ENCODE peak calls at places on chromosomes 2 and 18, in four cellular contexts. G is ACHN, P is NCI-H748 treated with DMSO at 0.1 percent for 48 hours, Z is NCI-H1105 treated with DMSO at 0.1 percent for 48 hours. K is an unnamed sample.

GRCh38 chr2:84338069-84338468 is 121.0 kb downstream of the SUCLG1 start:
- DNase-seq in G (no peak), Z (no peak), P (no peak), K (no peak)

GRCh38 chr2:86648696-86649095 is 25.0 kb upstream of the RNF103 start:
- DNase-seq in Z (no peak), P (no peak), G (no peak), K (no peak)

GRCh38 chr2:206555721-206556120 is 86.6 kb upstream of the FAM237A start:
- DNase-seq in G (no peak), P (no peak), Z (no peak), K (no peak)

GRCh38 chr2:61238221-61238620 is 76.2 kb downstream of the C2orf74 start:
- DNase-seq in G (no peak), P (no peak), Z (no peak), K (no peak)

GRCh38 chr2:239553376-239554000 is 152.7 kb upstream of the HDAC4 start:
- DNase-seq in Z (no peak), G (no peak), P (no peak), K (no peak)

GRCh38 chr2:189002079-189002478 is 27.9 kb downstream of the COL3A1 start:
- DNase-seq in P (no peak), G (no peak), Z (no peak), K (no peak)

GRCh38 chr18:5180254-5180653 is 16.8 kb downstream of the AKAIN1 start:
- DNase-seq in P (no peak), Z (no peak), G (no peak), K (no peak)

GRCh38 chr2:151762694-151763093 is 28.4 kb upstream of the NEB start:
- DNase-seq in Z (no peak), P (no peak), G (no peak), K (no peak)

GRCh38 chr18:37565985-37566478 is 434 bp upstream of the CELF4 start:
- DNase-seq in G (peak), Z (peak), P (peak), K (peak)

GRCh38 chr2:106156305-106157288 is 37.5 kb downstream of the UXS1 start:
- DNase-seq in Z (no peak), P (no peak), G (no peak), K (no peak)

GRCh38 chr2:72916743-72917137 is 579 bp upstream of the EMX1 start:
- DNase-seq in Z (peak), G (no peak), P (no peak), K (no peak)

GRCh38 chr2:67895171-67895941 is 167.4 kb downstream of the C1D start:
- DNase-seq in P (no peak), Z (no peak), G (no peak), K (no peak)

GRCh38 chr2:224938670-224939309 is 103.5 kb downstream of the DOCK10 start:
- DNase-seq in Z (no peak), P (no peak), G (no peak), K (no peak)

GRCh38 chr2:172405673-172406072 is 21.7 kb upstream of the ITGA6 start:
- DNase-seq in P (no peak), G (no peak), Z (no peak), K (no peak)

GRCh38 chr2:95836151-95836550 is 155.5 kb downstream of the ANKRD36C start:
- DNase-seq in Z (no peak), G (no peak), P (no peak), K (no peak)

GRCh38 chr2:145158051-145158586 is 638.2 kb upstream of the ZEB2 start:
- DNase-seq in Z (no peak), G (no peak), P (no peak), K (peak)

GRCh38 chr2:102004588-102004987 is 12.8 kb downstream of the IL1R2 start:
- DNase-seq in Z (no peak), P (no peak), G (no peak), K (no peak)